ENCODE peak calls at places on chromosome X, in four cellular contexts. T, X, O and I are unnamed samples.

GRCh38 chrX:139844163-139844562 is 88.7 kb downstream of the ATP11C start:
- DNase-seq in X (no peak), T (no peak), O (no peak), I (no peak)

GRCh38 chrX:70979136-70979762 is 48.4 kb upstream of the SLC7A3 start:
- DNase-seq in T (no peak), X (no peak), O (no peak), I (no peak)

GRCh38 chrX:138287200-138287865 is 424.2 kb downstream of the FGF13 start:
- DNase-seq in T (no peak), X (no peak), O (no peak), I (no peak)

GRCh38 chrX:39002466-39002865 is 201.2 kb downstream of the MID1IP1 start:
- DNase-seq in X (no peak), T (no peak), O (no peak), I (no peak)

GRCh38 chrX:129013574-129013973 is 509.7 kb downstream of the SMARCA1 start:
- DNase-seq in O (no peak), X (no peak), T (no peak), I (no peak)

GRCh38 chrX:133364201-133364600 is 51.1 kb downstream of the GPC4 start:
- DNase-seq in X (no peak), O (no peak), T (no peak), I (no peak)

GRCh38 chrX:38968344-38968743 is 167.1 kb downstream of the MID1IP1 start:
- DNase-seq in T (no peak), O (no peak), X (no peak), I (no peak)

GRCh38 chrX:5965406-5965805 is 263.3 kb downstream of the NLGN4X start:
- DNase-seq in X (no peak), T (no peak), O (no peak), I (no peak)

GRCh38 chrX:134365923-134366322 is 94.0 kb upstream of the HPRT1 start:
- DNase-seq in O (no peak), X (no peak), T (no peak), I (no peak)

GRCh38 chrX:53483838-53484420 is 49.8 kb upstream of the HSD17B10 start:
- DNase-seq in O (no peak), T (no peak), X (peak; percentile 10), I (no peak)

GRCh38 chrX:84339507-84340364 is 151.7 kb upstream of the RPS6KA6 start:
- DNase-seq in O (no peak), X (no peak), T (no peak), I (no peak)

GRCh38 chrX:154761977-154762528 is 611 bp upstream of the DKC1 start:
- DNase-seq in T (no peak), X (no peak), O (no peak), I (no peak)

GRCh38 chrX:150239946-150240642 is 123.0 kb upstream of the MAMLD1 start:
- DNase-seq in X (no peak), T (no peak), O (no peak), I (no peak)

GRCh38 chrX:4268676-4269075 is 555.2 kb upstream of the PRKX start:
- DNase-seq in X (no peak), O (no peak), T (no peak), I (no peak)
- TF ChIP-seq CTCF in X (no peak), O (no peak), T (no peak), I (no peak)

GRCh38 chrX:69430730-69431129 is 73.4 kb upstream of the NALF2 start:
- DNase-seq in T (no peak), O (peak; percentile 5), X (no peak), I (no peak)

GRCh38 chrX:69428216-69428615 is 75.9 kb upstream of the NALF2 start:
- DNase-seq in T (no peak), X (no peak), O (no peak), I (no peak)

GRCh38 chrX:69429339-69430014 is 74.6 kb upstream of the NALF2 start:
- DNase-seq in O (peak; percentile 29), T (no peak), X (no peak), I (no peak)

DNA sequence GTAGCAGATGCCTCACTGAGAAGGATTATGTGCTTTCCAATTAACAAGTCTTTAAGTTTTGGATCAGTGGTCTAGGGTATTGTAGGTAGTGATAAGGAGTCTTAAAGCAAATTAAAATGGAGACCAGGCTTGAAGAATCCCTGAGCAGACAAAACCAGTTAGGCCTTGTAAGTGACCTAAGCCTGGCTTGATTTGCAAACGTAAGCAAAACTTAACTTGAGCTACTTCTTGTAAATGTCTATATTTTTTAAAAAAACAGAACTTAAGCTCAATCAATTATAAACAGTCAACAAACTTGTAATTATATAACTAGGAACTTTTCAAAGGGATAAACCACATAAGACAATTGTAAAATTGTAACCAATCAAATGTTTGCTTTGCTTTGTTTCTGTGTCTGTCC is 72.7 kb upstream of the NALF2 start:
- DNase-seq in O (no peak), T (no peak), X (no peak), I (no peak)
- H3K4me3 ChIP-seq in O (no peak overlapping the region), T (no peak overlapping the region), X (no peak overlapping the region), I (no peak overlapping the region)

DNA sequence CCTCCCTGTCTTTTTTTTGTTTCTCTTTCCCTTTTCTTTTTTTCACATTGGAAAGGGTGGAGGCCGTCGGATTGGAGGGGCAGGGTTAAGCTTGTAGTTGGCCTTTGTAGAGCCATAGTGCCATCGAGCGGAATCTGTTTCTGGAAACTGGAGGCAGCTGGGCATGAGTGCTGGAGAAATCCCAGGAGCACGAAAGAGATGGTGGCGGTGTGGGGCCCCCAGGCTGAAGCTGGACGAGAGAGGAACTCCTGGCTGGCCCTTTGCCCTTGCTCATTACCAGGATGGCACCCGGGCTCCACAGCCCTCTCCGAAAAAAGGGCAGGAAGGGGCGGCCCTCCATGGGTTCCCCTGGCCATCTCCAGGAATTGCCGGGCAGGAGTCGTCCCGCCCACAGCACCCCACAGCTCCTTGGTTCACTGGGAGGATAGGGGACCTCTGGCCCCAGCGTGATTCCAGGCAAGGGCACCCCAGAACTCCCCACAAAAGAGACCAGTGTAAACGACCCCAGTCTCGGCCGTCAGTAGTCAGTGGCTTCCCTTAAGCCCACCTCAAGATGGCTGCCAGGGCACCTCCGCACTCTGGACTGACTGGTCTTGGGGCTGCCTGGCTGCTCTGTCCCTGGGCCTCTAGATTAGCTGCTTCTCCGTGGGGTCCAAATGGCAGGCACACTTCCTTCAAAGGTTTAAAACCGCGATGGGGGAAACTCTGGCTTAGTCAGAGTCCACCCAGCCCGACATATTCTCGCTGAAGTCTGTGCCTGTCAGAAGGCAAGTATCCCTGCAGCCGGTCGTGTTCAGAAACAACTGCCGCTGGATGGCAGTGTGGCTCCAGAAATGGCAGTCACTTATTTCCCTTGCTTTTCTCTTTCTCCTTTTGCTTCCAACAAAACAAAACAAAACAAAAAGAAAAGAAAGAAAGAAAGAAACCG is 74.1 kb downstream of the NBDY start:
- DNase-seq in O (peak; percentile 23), X (no peak), T (peak; percentile 75), I (no peak)
- TF ChIP-seq CTCF in O (peak; percentile 45), X (peak; percentile 49), T (peak; percentile 28), I (peak; percentile 39)

DNA sequence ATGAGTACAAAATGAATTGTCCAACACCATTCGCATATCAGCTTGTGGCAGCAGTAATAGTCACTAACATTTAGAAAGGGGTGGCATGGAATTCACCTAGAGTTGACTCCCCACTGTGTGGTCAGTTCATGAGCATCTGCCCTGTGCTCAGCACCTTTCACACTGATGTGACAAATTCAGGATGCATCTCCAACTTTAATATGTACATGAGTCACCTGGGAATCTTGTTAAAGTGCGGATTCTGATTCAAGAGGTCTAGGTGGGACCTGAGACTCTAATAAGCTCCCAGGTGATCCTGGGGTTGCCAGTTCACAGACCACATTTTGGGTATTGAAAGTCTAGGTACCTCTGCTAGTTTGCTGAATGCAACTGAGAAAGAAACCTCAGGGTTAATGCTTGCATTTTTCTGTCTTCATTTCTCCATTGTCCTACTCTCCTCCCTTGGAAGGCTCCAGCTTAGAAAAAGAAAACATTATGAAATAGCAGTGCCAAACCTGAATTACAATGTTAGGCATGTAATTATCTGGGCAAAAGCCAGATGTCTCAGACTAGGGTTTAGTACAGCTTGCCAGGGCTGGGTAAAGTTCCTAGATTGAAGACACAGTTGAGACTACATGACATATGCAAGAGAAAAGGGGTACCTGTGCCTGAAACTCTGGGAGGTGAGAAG is 32.7 kb downstream of the TMSB4X start:
- DNase-seq in X (no peak), O (no peak), T (no peak), I (no peak)
- H3K4me3 ChIP-seq in X (no peak overlapping the region), O (no peak overlapping the region), T (no peak overlapping the region), I (no peak overlapping the region)

DNA sequence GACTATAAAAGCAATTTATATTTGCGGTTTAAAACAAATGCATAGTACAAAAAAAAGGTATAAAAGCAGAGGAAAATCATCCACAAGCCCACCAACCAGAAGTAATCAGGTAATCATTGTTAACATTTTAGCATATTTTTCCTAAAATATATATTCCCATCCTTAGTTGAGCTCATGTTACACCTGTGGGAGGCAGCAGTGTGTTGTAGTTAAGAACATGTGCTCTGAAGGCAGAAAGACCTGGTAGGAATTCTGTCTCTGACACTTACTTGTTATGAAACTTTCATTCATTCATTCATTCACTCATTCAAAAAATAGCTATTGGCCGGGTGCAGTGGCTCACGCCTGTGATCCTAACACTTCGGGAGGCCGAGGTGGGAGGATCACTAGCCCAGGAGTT is 15.4 kb upstream of the CDKL5 start:
- DNase-seq in O (no peak), X (no peak), T (no peak), I (no peak)
- TF ChIP-seq CTCF in O (peak; percentile 38), X (peak; percentile 45), T (no peak), I (no peak)

DNA sequence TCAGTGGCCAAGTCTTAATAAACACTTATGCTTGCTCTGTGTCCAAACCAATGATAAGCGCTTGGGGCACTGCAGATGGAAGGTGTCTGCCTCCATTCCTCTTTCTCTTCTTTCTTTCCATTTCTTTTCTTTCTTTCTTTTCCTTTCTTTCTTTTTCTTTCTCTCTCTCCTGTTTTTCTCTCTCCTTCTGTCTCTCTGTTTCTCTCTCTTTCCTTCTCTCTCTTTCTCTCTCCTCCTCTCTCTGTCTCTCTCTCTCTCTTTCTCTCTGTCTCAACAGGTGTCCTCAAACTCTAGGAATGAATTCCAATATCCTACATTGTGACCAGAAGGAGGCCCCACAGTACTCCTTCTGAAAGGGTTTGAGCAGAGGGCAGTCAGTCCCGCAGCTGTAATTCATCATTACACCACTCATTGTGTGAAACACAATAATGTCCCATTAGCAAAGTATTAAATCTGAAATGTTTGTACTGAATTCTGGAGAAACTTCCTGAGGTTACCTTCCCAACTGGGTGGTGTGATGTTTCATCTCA is 66.5 kb upstream of the PAGE1 start:
- DNase-seq in O (no peak), X (no peak), T (no peak), I (no peak)
- H3K4me3 ChIP-seq in O (no peak overlapping the region), X (no peak overlapping the region), T (no peak overlapping the region), I (no peak overlapping the region)